ENCODE peak calls at places on chromosomes 7 and 10, in seven cellular contexts. One of them, this sample, is unnamed.
A peak's percentile ranks its signal among the peaks of the same experiment; 100 is the strongest.

GRCh38 chr7:135374736-135375135 is 135.2 kb downstream of the CNOT4 start:
- DNase-seq in fibroblast of the aortic adventitia: no peak
- DNase-seq in vagina: no peak
- DNase-seq in mesothelial cell of epicardium: no peak
- DNase-seq in fibroblast of pulmonary artery: no peak
- DNase-seq in AG04450: no peak
- DNase-seq in neural progenitor cell: no peak
- DNase-seq in this sample: no peak

GRCh38 chr10:131568866-131569265 is 257.3 kb upstream of the TCERG1L start:
- DNase-seq in AG04450: no peak
- DNase-seq in neural progenitor cell: no peak
- DNase-seq in fibroblast of pulmonary artery: no peak
- DNase-seq in vagina: peak; percentile 88
- DNase-seq in fibroblast of the aortic adventitia: no peak
- DNase-seq in mesothelial cell of epicardium: no peak
- DNase-seq in this sample: no peak

GRCh38 chr10:128125944-128126764 is at the start of gene MKI67:
- DNase-seq in fibroblast of the aortic adventitia: peak; percentile 81
- DNase-seq in fibroblast of pulmonary artery: peak; percentile 86
- DNase-seq in AG04450: peak; percentile 57
- DNase-seq in vagina: no peak
- DNase-seq in neural progenitor cell: peak; percentile 95
- DNase-seq in mesothelial cell of epicardium: peak; percentile 77
- DNase-seq in this sample: peak; percentile 83

GRCh38 chr10:90313548-90314325 is 544.1 kb downstream of the HTR7 start:
- DNase-seq in vagina: no peak
- DNase-seq in fibroblast of the aortic adventitia: peak; percentile 70
- DNase-seq in AG04450: no peak
- DNase-seq in mesothelial cell of epicardium: no peak
- DNase-seq in fibroblast of pulmonary artery: no peak
- DNase-seq in neural progenitor cell: no peak
- DNase-seq in this sample: peak; percentile 55

GRCh38 chr10:107585630-107586029 is 421.1 kb upstream of the SORCS1 start:
- DNase-seq in fibroblast of pulmonary artery: no peak
- DNase-seq in AG04450: no peak
- DNase-seq in fibroblast of the aortic adventitia: no peak
- DNase-seq in vagina: no peak
- DNase-seq in neural progenitor cell: no peak
- DNase-seq in mesothelial cell of epicardium: no peak
- DNase-seq in this sample: no peak

GRCh38 chr10:122034149-122034756 is 45.3 kb downstream of the TACC2 start:
- DNase-seq in AG04450: no peak
- DNase-seq in neural progenitor cell: no peak
- DNase-seq in fibroblast of pulmonary artery: peak; percentile 53
- DNase-seq in fibroblast of the aortic adventitia: no peak
- DNase-seq in vagina: no peak
- DNase-seq in mesothelial cell of epicardium: no peak
- DNase-seq in this sample: peak; percentile 57

GRCh38 chr10:131112691-131113090 is 198.8 kb downstream of the TCERG1L start:
- DNase-seq in vagina: no peak
- DNase-seq in AG04450: no peak
- DNase-seq in fibroblast of the aortic adventitia: no peak
- DNase-seq in mesothelial cell of epicardium: no peak
- DNase-seq in fibroblast of pulmonary artery: no peak
- DNase-seq in neural progenitor cell: no peak
- DNase-seq in this sample: no peak

GRCh38 chr7:12884856-12885440 is 197.5 kb downstream of the ARL4A start:
- DNase-seq in AG04450: peak; percentile 7
- DNase-seq in neural progenitor cell: no peak
- DNase-seq in mesothelial cell of epicardium: no peak
- DNase-seq in fibroblast of pulmonary artery: peak; percentile 22
- DNase-seq in fibroblast of the aortic adventitia: peak; percentile 54
- DNase-seq in vagina: no peak
- DNase-seq in this sample: no peak

GRCh38 chr7:51309361-51310130 is 7.1 kb downstream of the COBL start:
- DNase-seq in fibroblast of the aortic adventitia: no peak
- DNase-seq in AG04450: no peak
- DNase-seq in mesothelial cell of epicardium: no peak
- DNase-seq in neural progenitor cell: peak; percentile 37
- DNase-seq in fibroblast of pulmonary artery: no peak
- DNase-seq in vagina: no peak
- DNase-seq in this sample: no peak

GRCh38 chr10:110042891-110043290 is 35.1 kb downstream of the ADD3 start:
- DNase-seq in AG04450: no peak
- DNase-seq in neural progenitor cell: no peak
- DNase-seq in mesothelial cell of epicardium: no peak
- DNase-seq in fibroblast of the aortic adventitia: no peak
- DNase-seq in fibroblast of pulmonary artery: no peak
- DNase-seq in vagina: no peak
- DNase-seq in this sample: no peak

GRCh38 chr10:103513383-103514060 is 20.0 kb downstream of the NEURL1 start:
- DNase-seq in AG04450: no peak
- DNase-seq in fibroblast of the aortic adventitia: no peak
- DNase-seq in neural progenitor cell: no peak
- DNase-seq in fibroblast of pulmonary artery: no peak
- DNase-seq in vagina: no peak
- DNase-seq in mesothelial cell of epicardium: no peak
- DNase-seq in this sample: no peak

GRCh38 chr10:317219-317868 is 182.1 kb downstream of the ZMYND11 start:
- DNase-seq in fibroblast of the aortic adventitia: peak; percentile 81
- DNase-seq in neural progenitor cell: no peak
- DNase-seq in mesothelial cell of epicardium: no peak
- DNase-seq in fibroblast of pulmonary artery: peak; percentile 83
- DNase-seq in AG04450: peak; percentile 74
- DNase-seq in vagina: no peak
- DNase-seq in this sample: no peak

GRCh38 chr10:50623299-50624153 is at the start of gene SGMS1:
- DNase-seq in neural progenitor cell: peak; percentile 92
- DNase-seq in vagina: no peak
- DNase-seq in fibroblast of pulmonary artery: peak; percentile 88
- DNase-seq in fibroblast of the aortic adventitia: peak; percentile 77
- DNase-seq in mesothelial cell of epicardium: peak; percentile 64
- DNase-seq in AG04450: peak; percentile 59
- DNase-seq in this sample: peak; percentile 74

GRCh38 chr10:6678211-6678803 is 98.2 kb upstream of the PRKCQ start:
- DNase-seq in neural progenitor cell: peak; percentile 68
- DNase-seq in mesothelial cell of epicardium: no peak
- DNase-seq in fibroblast of the aortic adventitia: peak; percentile 40
- DNase-seq in vagina: no peak
- DNase-seq in fibroblast of pulmonary artery: peak; percentile 67
- DNase-seq in AG04450: no peak
- DNase-seq in this sample: no peak

GRCh38 chr7:80002865-80003264 is 131.8 kb upstream of the GNAI1 start:
- DNase-seq in vagina: no peak
- DNase-seq in mesothelial cell of epicardium: no peak
- DNase-seq in AG04450: no peak
- DNase-seq in fibroblast of the aortic adventitia: no peak
- DNase-seq in neural progenitor cell: no peak
- DNase-seq in fibroblast of pulmonary artery: no peak
- DNase-seq in this sample: no peak

GRCh38 chr7:30721211-30721610 is 30.7 kb upstream of the INMT start:
- DNase-seq in neural progenitor cell: no peak
- DNase-seq in fibroblast of pulmonary artery: no peak
- DNase-seq in vagina: no peak
- DNase-seq in AG04450: no peak
- DNase-seq in fibroblast of the aortic adventitia: no peak
- DNase-seq in mesothelial cell of epicardium: no peak
- DNase-seq in this sample: no peak

GRCh38 chr7:15888090-15888489 is 201.6 kb upstream of the MEOX2 start:
- DNase-seq in mesothelial cell of epicardium: no peak
- DNase-seq in AG04450: no peak
- DNase-seq in vagina: no peak
- DNase-seq in neural progenitor cell: no peak
- DNase-seq in fibroblast of the aortic adventitia: no peak
- DNase-seq in fibroblast of pulmonary artery: no peak
- DNase-seq in this sample: no peak

GRCh38 chr7:15891151-15891842 is 204.8 kb upstream of the MEOX2 start:
- DNase-seq in AG04450: no peak
- DNase-seq in fibroblast of the aortic adventitia: peak; percentile 63
- DNase-seq in mesothelial cell of epicardium: no peak
- DNase-seq in fibroblast of pulmonary artery: peak; percentile 39
- DNase-seq in neural progenitor cell: no peak
- DNase-seq in vagina: no peak
- DNase-seq in this sample: peak; percentile 32

GRCh38 chr7:15886626-15887025 is 200.1 kb upstream of the MEOX2 start:
- DNase-seq in vagina: no peak
- DNase-seq in fibroblast of pulmonary artery: no peak
- DNase-seq in mesothelial cell of epicardium: no peak
- DNase-seq in fibroblast of the aortic adventitia: no peak
- DNase-seq in AG04450: no peak
- DNase-seq in neural progenitor cell: no peak
- DNase-seq in this sample: no peak

GRCh38 chr7:15885678-15886077 is 199.2 kb upstream of the MEOX2 start:
- DNase-seq in vagina: no peak
- DNase-seq in fibroblast of the aortic adventitia: no peak
- DNase-seq in neural progenitor cell: no peak
- DNase-seq in AG04450: no peak
- DNase-seq in mesothelial cell of epicardium: no peak
- DNase-seq in fibroblast of pulmonary artery: no peak
- DNase-seq in this sample: no peak

DNA sequence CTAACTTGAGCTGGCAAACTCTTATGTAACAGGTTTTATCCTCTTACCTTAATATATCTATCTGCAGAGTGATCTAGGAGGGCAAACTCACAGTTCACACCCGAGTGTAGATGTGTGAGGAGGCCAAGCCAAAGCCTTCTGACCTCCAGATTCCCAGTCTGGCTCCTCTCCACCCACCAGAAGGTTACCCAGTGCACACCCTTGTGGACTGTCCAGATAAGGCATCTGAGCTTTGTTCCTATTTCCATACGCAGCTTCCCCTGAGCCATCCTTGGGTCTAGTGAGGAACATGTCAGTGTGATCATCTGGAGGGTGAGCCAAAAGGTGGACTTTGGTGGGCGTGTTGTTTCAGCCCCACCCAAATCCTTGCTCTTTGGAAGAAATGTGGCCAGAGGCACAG is 203.0 kb upstream of the MEOX2 start:
- DNase-seq in fibroblast of the aortic adventitia: peak; percentile 26
- DNase-seq in mesothelial cell of epicardium: no peak
- DNase-seq in neural progenitor cell: peak; percentile 41
- DNase-seq in AG04450: no peak
- DNase-seq in fibroblast of pulmonary artery: peak; percentile 20
- DNase-seq in vagina: no peak
- DNase-seq in this sample: peak; percentile 28
- TF ChIP-seq CTCF in fibroblast of the aortic adventitia: peak; percentile 44
- TF ChIP-seq CTCF in mesothelial cell of epicardium: no peak
- TF ChIP-seq CTCF in neural progenitor cell: peak; percentile 38
- TF ChIP-seq CTCF in AG04450: no peak
- TF ChIP-seq CTCF in fibroblast of pulmonary artery: peak; percentile 27
- TF ChIP-seq CTCF in vagina: no peak
- TF ChIP-seq CTCF in this sample: peak; percentile 69

GRCh38 chr10:22010973-22011408 is 7.5 kb upstream of the DNAJC1 start:
- DNase-seq in fibroblast of the aortic adventitia: peak; percentile 59
- DNase-seq in neural progenitor cell: no peak
- DNase-seq in fibroblast of pulmonary artery: peak; percentile 57
- DNase-seq in vagina: no peak
- DNase-seq in AG04450: no peak
- DNase-seq in mesothelial cell of epicardium: no peak
- DNase-seq in this sample: peak; percentile 18
- TF ChIP-seq CTCF in fibroblast of the aortic adventitia: peak; percentile 25
- TF ChIP-seq CTCF in neural progenitor cell: peak; percentile 60
- TF ChIP-seq CTCF in fibroblast of pulmonary artery: peak; percentile 28
- TF ChIP-seq CTCF in vagina: peak; percentile 32
- TF ChIP-seq CTCF in AG04450: no peak
- TF ChIP-seq CTCF in mesothelial cell of epicardium: peak; percentile 97
- TF ChIP-seq CTCF in this sample: peak; percentile 92

GRCh38 chr10:33223326-33224014 is 111.0 kb downstream of the NRP1 start:
- DNase-seq in vagina: no peak
- DNase-seq in neural progenitor cell: no peak
- DNase-seq in fibroblast of the aortic adventitia: peak; percentile 72
- DNase-seq in mesothelial cell of epicardium: no peak
- DNase-seq in fibroblast of pulmonary artery: no peak
- DNase-seq in AG04450: no peak
- DNase-seq in this sample: no peak

GRCh38 chr10:33228426-33228825 is 106.0 kb downstream of the NRP1 start:
- DNase-seq in AG04450: no peak
- DNase-seq in neural progenitor cell: no peak
- DNase-seq in vagina: no peak
- DNase-seq in fibroblast of pulmonary artery: no peak
- DNase-seq in fibroblast of the aortic adventitia: peak; percentile 24
- DNase-seq in mesothelial cell of epicardium: no peak
- DNase-seq in this sample: no peak

GRCh38 chr10:33229252-33229943 is 105.1 kb downstream of the NRP1 start:
- DNase-seq in vagina: no peak
- DNase-seq in fibroblast of the aortic adventitia: peak; percentile 61
- DNase-seq in neural progenitor cell: no peak
- DNase-seq in fibroblast of pulmonary artery: no peak
- DNase-seq in AG04450: no peak
- DNase-seq in mesothelial cell of epicardium: no peak
- DNase-seq in this sample: peak; percentile 37

GRCh38 chr10:33227489-33227888 is 107.0 kb downstream of the NRP1 start:
- DNase-seq in fibroblast of pulmonary artery: no peak
- DNase-seq in neural progenitor cell: no peak
- DNase-seq in mesothelial cell of epicardium: no peak
- DNase-seq in fibroblast of the aortic adventitia: peak; percentile 80
- DNase-seq in AG04450: no peak
- DNase-seq in vagina: no peak
- DNase-seq in this sample: no peak

GRCh38 chr10:33224251-33224965 is 110.1 kb downstream of the NRP1 start:
- DNase-seq in neural progenitor cell: no peak
- DNase-seq in mesothelial cell of epicardium: no peak
- DNase-seq in AG04450: no peak
- DNase-seq in fibroblast of the aortic adventitia: peak; percentile 56
- DNase-seq in vagina: no peak
- DNase-seq in fibroblast of pulmonary artery: no peak
- DNase-seq in this sample: no peak
- TF ChIP-seq CTCF in neural progenitor cell: no peak
- TF ChIP-seq CTCF in mesothelial cell of epicardium: no peak
- TF ChIP-seq CTCF in AG04450: no peak
- TF ChIP-seq CTCF in fibroblast of the aortic adventitia: no peak
- TF ChIP-seq CTCF in vagina: no peak
- TF ChIP-seq CTCF in fibroblast of pulmonary artery: no peak
- TF ChIP-seq CTCF in this sample: no peak

GRCh38 chr7:3928727-3929515 is 627.9 kb downstream of the SDK1 start:
- DNase-seq in neural progenitor cell: no peak
- DNase-seq in fibroblast of the aortic adventitia: no peak
- DNase-seq in vagina: no peak
- DNase-seq in fibroblast of pulmonary artery: no peak
- DNase-seq in AG04450: no peak
- DNase-seq in mesothelial cell of epicardium: no peak
- DNase-seq in this sample: no peak
- TF ChIP-seq CTCF in neural progenitor cell: no peak
- TF ChIP-seq CTCF in fibroblast of the aortic adventitia: no peak
- TF ChIP-seq CTCF in vagina: no peak
- TF ChIP-seq CTCF in fibroblast of pulmonary artery: no peak
- TF ChIP-seq CTCF in AG04450: no peak
- TF ChIP-seq CTCF in mesothelial cell of epicardium: no peak
- TF ChIP-seq CTCF in this sample: no peak

This sample was measured in HFFc6.